ENCODE peak calls at places on chromosomes 3 and 15, in five cellular contexts. G is sigmoid colon, J is Daoy, D is thoracic aorta, H is activated T-cell treated with anti-CD3 and anti-CD28 coated beads for 4 hours. L is an unnamed sample.

GRCh38 chr15:43209059-43209824 is 11.6 kb downstream of the EPB42 start:
- DNase-seq in G (no peak), J (peak; percentile 46), D (no peak), H (no peak), L (no peak)

GRCh38 chr3:174125267-174125844 is 727.8 kb downstream of the NLGN1 start:
- DNase-seq in G (no peak), J (peak; percentile 39), D (no peak), H (no peak), L (no peak)

GRCh38 chr15:57625703-57626448 is 34.2 kb downstream of the MYZAP start:
- DNase-seq in G (no peak), J (no peak), D (no peak), H (no peak), L (no peak)

GRCh38 chr3:151412989-151413388 is 28.4 kb upstream of the P2RY12 start:
- DNase-seq in G (no peak), J (no peak), D (no peak), H (no peak), L (no peak)

GRCh38 chr3:49222002-49222401 is 50.6 kb downstream of the KLHDC8B start:
- DNase-seq in G (no peak), J (no peak), D (no peak), H (no peak), L (no peak)

GRCh38 chr3:177367783-177368182 is 170.5 kb upstream of the TBL1XR1 start:
- DNase-seq in G (no peak), J (no peak), D (no peak), H (no peak), L (no peak)

GRCh38 chr3:172449468-172450149 is 1.4 kb upstream of the GHSR start:
- DNase-seq in G (no peak), J (peak; percentile 37), D (no peak), H (no peak), L (no peak)

GRCh38 chr3:157865449-157865862 is 240.8 kb downstream of the SHOX2 start:
- DNase-seq in G (no peak), J (peak; percentile 54), D (no peak), H (peak; percentile 1), L (peak; percentile 33)

GRCh38 chr3:197364410-197365071 is 66.1 kb upstream of the DLG1 start:
- DNase-seq in G (peak; percentile 14), J (peak; percentile 63), D (no peak), H (no peak), L (no peak)

GRCh38 chr3:62589078-62589477 is 215.7 kb upstream of the FEZF2 start:
- DNase-seq in G (no peak), J (no peak), D (no peak), H (no peak), L (no peak)

GRCh38 chr3:52406791-52407510 is 38.0 kb downstream of the SEMA3G start:
- DNase-seq in G (peak; percentile 62), J (no peak), D (no peak), H (no peak), L (no peak)

GRCh38 chr15:28955160-28955502 is 69.4 kb downstream of the APBA2 start:
- DNase-seq in G (no peak), J (peak; percentile 82), D (no peak), H (no peak), L (no peak)

L was measured in H54.